ENCODE peak calls at places on chromosomes 16 and 17, in six cellular contexts. G is small intestine; Q is sciatic nerve; F is T-helper 9 cell; V is erythroblast; N is activated CD4-positive, CD25-positive, alpha-beta regulatory T cell. O is an unnamed sample.

GRCh38 chr16:57386381-57386951 is 14.2 kb downstream of the CX3CL1 start:
- DNase-seq in V (no peak), Q (no peak), G (no peak), F (no peak), N (no peak), O (no peak)

GRCh38 chr17:77610980-77611641 is 347.4 kb upstream of the TNRC6C start:
- DNase-seq in Q (no peak), V (no peak), G (no peak), F (no peak), N (no peak), O (no peak)

GRCh38 chr16:26802965-26803364 is 263.8 kb upstream of the C16orf82 start:
- DNase-seq in N (no peak), F (no peak), Q (no peak), G (no peak), V (no peak), O (no peak)

GRCh38 chr17:63189082-63189481 is 223.0 kb downstream of the TANC2 start:
- DNase-seq in V (peak; percentile 3), Q (no peak), F (no peak), G (no peak), N (no peak), O (no peak)

GRCh38 chr16:66952430-66953139 is 8.5 kb upstream of the CES3 start:
- DNase-seq in V (no peak), F (no peak), N (no peak), G (no peak), Q (no peak), O (no peak)

GRCh38 chr16:56451753-56452689 is 667 bp downstream of the OGFOD1 start:
- DNase-seq in V (peak; percentile 72), F (no peak), Q (no peak), G (peak; percentile 62), N (no peak), O (no peak)

GRCh38 chr17:28370035-28370743 is at the start of gene VTN:
- DNase-seq in N (no peak), G (peak; percentile 82), F (no peak), V (peak; percentile 26), Q (no peak), O (peak; percentile 16)

GRCh38 chr17:27577124-27577761 is 53.7 kb upstream of the LGALS9 start:
- DNase-seq in N (no peak), Q (no peak), F (no peak), V (peak; percentile 62), G (no peak), O (peak; percentile 13)

GRCh38 chr16:22008215-22009142 is 568 bp downstream of the MOSMO start:
- DNase-seq in V (peak; percentile 63), N (no peak), G (no peak), Q (no peak), F (peak; percentile 10), O (peak; percentile 36)

GRCh38 chr16:50114357-50115129 is 38.6 kb upstream of the TENT4B start:
- DNase-seq in G (no peak), F (no peak), V (no peak), Q (no peak), N (no peak), O (no peak)